ENCODE peak calls at places on chromosome 13, in five cellular contexts. L, M, Z, G and S are unnamed samples.

GRCh38 chr13:73984949-73985691 is 149.1 kb downstream of the KLF12 start:
- DNase-seq in L (no peak), M (peak; percentile 48), Z (peak; percentile 57), G (no peak), S (no peak)

GRCh38 chr13:94987869-94988268 is 275.5 kb upstream of the SOX21 start:
- DNase-seq in L (no peak), M (no peak), Z (no peak), G (no peak), S (no peak)

GRCh38 chr13:73096173-73097117 is 37.6 kb downstream of the KLF5 start:
- DNase-seq in L (no peak), M (no peak), Z (no peak), G (no peak), S (no peak)

GRCh38 chr13:100644328-100644727 is 30.3 kb downstream of the TMTC4 start:
- DNase-seq in L (no peak), M (no peak), Z (no peak), G (no peak), S (no peak)

GRCh38 chr13:109510036-109510435 is 276.3 kb downstream of the IRS2 start:
- DNase-seq in L (no peak), M (no peak), Z (no peak), G (no peak), S (no peak)

GRCh38 chr13:66543780-66544179 is 686.4 kb downstream of the PCDH9 start:
- DNase-seq in L (no peak), M (no peak), Z (no peak), G (no peak), S (no peak)

GRCh38 chr13:78192721-78193120 is 274.1 kb upstream of the EDNRB start:
- DNase-seq in L (no peak), M (no peak), Z (no peak), G (no peak), S (no peak)

GRCh38 chr13:30020726-30021312 is 170.4 kb upstream of the UBL3 start:
- DNase-seq in L (no peak), M (no peak), Z (no peak), G (no peak), S (no peak)

GRCh38 chr13:41643502-41643901 is 186.2 kb downstream of the RGCC start:
- DNase-seq in L (no peak), M (no peak), Z (no peak), G (no peak), S (no peak)

GRCh38 chr13:32262165-32262564 is 53.0 kb downstream of the ZAR1L start:
- DNase-seq in L (no peak), M (no peak), Z (no peak), G (no peak), S (no peak)

GRCh38 chr13:27919934-27920676 is at the start of gene PDX1:
- DNase-seq in L (no peak), M (no peak), Z (no peak), G (no peak), S (no peak)

GRCh38 chr13:75550159-75550567 is 572 bp downstream of the UCHL3 start:
- DNase-seq in L (peak; percentile 46), M (no peak), Z (no peak), G (no peak), S (no peak)

GRCh38 chr13:59702269-59702668 is 461.5 kb downstream of the DIAPH3 start:
- DNase-seq in L (no peak), M (no peak), Z (no peak), G (no peak), S (no peak)

GRCh38 chr13:110580800-110581199 is 19.3 kb upstream of the RAB20 start:
- DNase-seq in L (no peak), M (no peak), Z (no peak), G (no peak), S (no peak)

GRCh38 chr13:100108913-100109507 is 20.1 kb downstream of the PCCA start:
- DNase-seq in L (no peak), M (no peak), Z (no peak), G (no peak), S (no peak)